ENCODE peak calls at places on chromosomes 12 and 14, in five cellular contexts. Y is fibroblast of mammary gland, N is endothelial cell, B is HCT116, U is Calu3. E is an unnamed sample.

GRCh38 chr12:104588048-104588942 is 131.5 kb downstream of the CHST11 start:
- DNase-seq in N (no peak), B (peak), Y (peak), U (peak), E (no peak)

GRCh38 chr14:87109271-87109670 is 883.7 kb downstream of the GALC start:
- DNase-seq in B (no peak), Y (no peak), N (no peak), U (no peak), E (no peak)

GRCh38 chr14:38839743-38840375 is 263.2 kb downstream of the SEC23A start:
- DNase-seq in U (no peak), B (no peak), N (no peak), Y (no peak), E (no peak)

GRCh38 chr12:16880864-16881285 is 274.9 kb upstream of the LMO3 start:
- DNase-seq in Y (no peak), U (peak), B (no peak), N (no peak), E (no peak)

GRCh38 chr12:52042706-52043385 is 8.4 kb upstream of the NR4A1 start:
- DNase-seq in N (no peak), B (no peak), U (no peak), Y (no peak), E (no peak)

GRCh38 chr12:49094104-49094948 is at the start of gene DHH:
- DNase-seq in Y (no peak), B (no peak), U (peak), N (peak), E (no peak)

GRCh38 chr14:56857206-56857605 is 46.9 kb upstream of the OTX2 start:
- DNase-seq in Y (no peak), B (no peak), N (no peak), U (no peak), E (no peak)

GRCh38 chr14:69237142-69237541 is 22.8 kb upstream of the GALNT16 start:
- DNase-seq in N (no peak), U (no peak), Y (no peak), B (no peak), E (no peak)

GRCh38 chr14:106442857-106443256 is 916.5 kb downstream of the TMEM121 start:
- DNase-seq in Y (no peak), N (no peak), B (no peak), U (peak), E (no peak)

GRCh38 chr12:24244231-24244630 is 294.8 kb upstream of the SOX5 start:
- DNase-seq in U (no peak), N (no peak), B (no peak), Y (no peak), E (no peak)

GRCh38 chr12:61993734-61994345 is 266.4 kb upstream of the USP15 start:
- DNase-seq in B (peak), U (peak), N (peak), Y (peak), E (no peak)

GRCh38 chr12:6368906-6369525 is 6.3 kb downstream of the SCNN1A start:
- DNase-seq in Y (no peak), B (no peak), N (no peak), U (no peak), E (no peak)

GRCh38 chr12:6369916-6370575 is 5.3 kb downstream of the SCNN1A start:
- DNase-seq in B (no peak), Y (peak), N (no peak), U (no peak), E (no peak)

GRCh38 chr12:6370576-6370935 is 4.8 kb downstream of the SCNN1A start:
- DNase-seq in U (no peak), B (no peak), N (no peak), Y (no peak), E (no peak)

GRCh38 chr12:6367969-6368892 is 7.1 kb downstream of the SCNN1A start:
- DNase-seq in B (no peak), N (no peak), U (no peak), Y (no peak), E (no peak)

GRCh38 chr12:6367065-6367968 is 8.0 kb downstream of the SCNN1A start:
- DNase-seq in Y (peak), U (no peak), B (no peak), N (no peak), E (no peak)
- TF ChIP-seq CTCF in Y (peak), U (no peak), B (peak), N (no peak), E (peak)

GRCh38 chr12:112852127-112852526 is 54.6 kb upstream of the OAS1 start:
- DNase-seq in N (no peak), B (no peak), Y (no peak), U (no peak), E (no peak)

GRCh38 chr12:112852810-112853209 is 54.0 kb upstream of the OAS1 start:
- DNase-seq in N (no peak), B (no peak), U (no peak), Y (no peak), E (no peak)

GRCh38 chr12:112850343-112850742 is 56.4 kb upstream of the OAS1 start:
- DNase-seq in Y (no peak), N (no peak), B (no peak), U (no peak), E (no peak)

GRCh38 chr12:112848972-112849371 is 57.4 kb downstream of the RPH3A start:
- DNase-seq in B (no peak), Y (no peak), N (no peak), U (no peak), E (no peak)

GRCh38 chr12:112851024-112851777 is 55.6 kb upstream of the OAS1 start:
- DNase-seq in Y (no peak), B (no peak), N (no peak), U (no peak), E (no peak)
- TF ChIP-seq CTCF in Y (no peak), B (no peak), N (no peak), U (no peak), E (no peak)

DNA sequence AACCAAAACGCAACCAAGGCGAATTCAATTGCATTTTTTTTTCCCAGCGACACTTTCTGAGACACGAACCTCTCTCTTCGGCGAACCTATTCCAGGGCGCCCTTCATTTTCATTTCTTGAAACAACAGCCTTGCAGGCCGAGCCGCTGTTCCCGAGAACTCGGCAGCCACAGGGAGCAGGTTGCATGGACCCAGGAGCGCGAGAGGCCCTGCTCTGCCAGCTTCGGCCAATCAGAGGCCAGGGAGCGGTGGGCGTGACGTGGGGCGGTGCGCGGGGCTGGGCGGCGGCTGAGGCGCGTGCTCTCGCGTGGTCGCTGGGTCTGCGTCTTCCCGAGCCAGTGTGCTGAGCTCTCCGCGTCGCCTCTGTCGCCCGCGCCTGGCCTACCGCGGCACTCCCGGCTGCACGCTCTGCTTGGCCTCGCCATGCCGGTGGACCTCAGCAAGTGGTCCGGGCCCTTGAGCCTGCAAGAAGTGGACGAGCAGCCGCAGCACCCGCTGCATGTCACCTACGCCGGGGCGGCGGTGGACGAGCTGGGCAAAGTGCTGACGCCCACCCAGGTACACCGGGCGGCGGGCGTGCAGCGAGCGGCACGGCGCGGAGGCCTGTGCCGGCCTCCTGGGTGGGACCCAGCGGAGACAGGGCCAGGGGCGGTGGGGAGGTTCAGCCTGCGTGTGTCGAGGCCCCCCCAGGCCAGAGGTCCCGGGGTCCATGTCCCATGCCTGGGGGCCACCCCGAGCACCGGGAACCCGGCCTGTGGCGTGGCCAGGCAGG is at the start of gene PEBP1:
- DNase-seq in N (peak), Y (peak), B (peak), U (peak), E (peak)
- TF ChIP-seq CTCF in N (no peak), Y (no peak), B (no peak), U (no peak), E (no peak)

DNA sequence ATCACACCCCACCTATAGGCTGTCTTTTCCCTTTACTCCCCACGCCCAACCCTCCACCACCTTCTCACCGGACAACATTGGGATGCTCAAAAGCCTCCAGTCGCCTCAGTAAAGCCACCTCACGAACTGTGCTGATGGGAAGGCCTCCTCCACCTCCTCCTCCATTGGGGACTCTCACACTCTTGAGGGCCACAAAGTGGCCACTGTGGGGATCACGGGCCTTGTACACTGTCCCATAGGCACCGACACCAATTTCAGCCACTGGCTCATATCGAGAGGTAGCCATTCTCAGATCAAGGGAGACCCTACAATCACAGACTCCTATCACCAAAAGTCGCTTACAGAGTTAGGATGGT is 700 bp downstream of the CDK4 start:
- DNase-seq in Y (no peak), B (no peak), U (no peak), N (no peak), E (no peak)
- TF ChIP-seq CTCF in Y (no peak), B (no peak), U (no peak), N (no peak), E (no peak)

GRCh38 chr12:9910716-9911421 is 21.3 kb downstream of the CLEC2A start:
- DNase-seq in U (no peak), B (no peak), N (no peak), Y (peak), E (no peak)

GRCh38 chr12:9911708-9912107 is 20.5 kb downstream of the CLEC2A start:
- DNase-seq in U (no peak), Y (no peak), N (no peak), B (no peak), E (no peak)

GRCh38 chr12:9908350-9908749 is 23.8 kb downstream of the CLEC2A start:
- DNase-seq in U (no peak), B (no peak), N (no peak), Y (no peak), E (no peak)

GRCh38 chr12:9907769-9908168 is 24.4 kb downstream of the CLEC2A start:
- DNase-seq in U (no peak), Y (no peak), B (no peak), N (no peak), E (no peak)

GRCh38 chr12:9909724-9910123 is 22.4 kb downstream of the CLEC2A start:
- DNase-seq in B (no peak), Y (no peak), N (no peak), U (no peak), E (no peak)
- TF ChIP-seq CTCF in B (no peak), Y (no peak), N (no peak), U (no peak), E (no peak)

DNA sequence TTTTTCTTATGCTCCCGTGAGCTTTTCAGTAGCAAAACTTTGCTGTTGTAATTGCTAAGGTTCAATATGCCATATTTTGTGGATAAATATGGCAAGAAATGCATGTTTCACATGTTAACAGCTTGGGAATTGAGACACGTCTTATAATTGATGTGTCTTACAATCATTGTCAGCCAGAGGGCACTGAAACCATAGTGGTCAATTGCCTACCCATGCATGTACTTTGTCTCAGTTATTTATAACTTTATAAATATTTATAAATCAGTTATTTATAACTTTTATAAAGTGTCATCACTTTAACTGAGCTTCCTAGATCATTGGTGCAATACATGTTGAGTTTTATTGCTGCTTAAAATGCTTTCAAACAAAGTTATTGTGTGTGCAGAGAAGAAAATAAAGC is 82.0 kb downstream of the CATSPERB start:
- DNase-seq in B (peak), U (peak), N (peak), Y (peak), E (no peak)
- TF ChIP-seq CTCF in B (peak), U (peak), N (peak), Y (peak), E (peak)

DNA sequence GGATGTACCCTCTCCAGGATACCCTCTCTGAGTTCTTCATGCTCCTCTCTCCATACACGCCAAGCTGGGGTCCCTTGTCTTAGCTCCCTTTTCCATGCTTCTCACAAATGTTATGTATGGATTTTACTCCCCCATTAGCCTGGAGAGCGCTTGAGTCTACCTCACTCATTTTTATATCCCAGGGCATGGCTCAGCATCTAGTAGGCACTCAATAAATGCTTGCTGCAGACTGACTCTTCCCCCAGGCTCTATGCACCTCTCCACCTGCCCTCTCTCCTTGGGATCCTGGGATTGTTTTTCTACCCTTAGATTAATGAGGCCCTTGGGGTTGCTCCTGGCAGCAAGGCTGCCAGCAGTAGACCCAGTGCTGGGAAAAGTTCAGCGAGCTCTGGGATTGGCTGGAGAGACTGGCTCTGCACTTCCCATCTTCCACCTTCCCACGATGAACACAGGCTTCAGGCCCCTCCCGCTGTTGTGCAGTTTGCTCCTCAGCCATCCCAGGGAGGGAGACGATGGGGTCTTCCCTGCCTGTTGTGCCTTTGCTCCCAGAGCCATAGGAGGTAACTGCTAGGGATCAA is 2.2 kb downstream of the NRIP2 start:
- DNase-seq in B (no peak), U (no peak), N (no peak), Y (no peak), E (no peak)
- TF ChIP-seq CTCF in B (no peak), U (no peak), N (no peak), Y (no peak), E (no peak)